ENCODE peak calls at places on chromosomes 6 and 20, in seven cellular contexts. One of them, this sample, is unnamed.

GRCh38 chr6:15433517-15433874 is 187.6 kb downstream of the JARID2 start:
- DNase-seq in bronchial epithelial cell: no peak
- DNase-seq in GM12865: no peak
- DNase-seq in GM23248: no peak
- DNase-seq in neuronal stem cell: no peak
- DNase-seq in fibroblast of the aortic adventitia: no peak
- DNase-seq in cardiac muscle cell: no peak
- DNase-seq in this sample: no peak

GRCh38 chr6:165987483-165988305 is 180.0 kb downstream of the TBXT start:
- DNase-seq in bronchial epithelial cell: no peak
- DNase-seq in cardiac muscle cell: peak
- DNase-seq in GM23248: peak
- DNase-seq in fibroblast of the aortic adventitia: peak
- DNase-seq in GM12865: no peak
- DNase-seq in neuronal stem cell: no peak
- DNase-seq in this sample: peak

GRCh38 chr6:55069132-55069781 is 105.1 kb upstream of the HCRTR2 start:
- DNase-seq in GM23248: peak
- DNase-seq in GM12865: peak
- DNase-seq in cardiac muscle cell: peak
- DNase-seq in fibroblast of the aortic adventitia: peak
- DNase-seq in neuronal stem cell: peak
- DNase-seq in bronchial epithelial cell: peak
- DNase-seq in this sample: peak

GRCh38 chr6:9766240-9766915 is 648.5 kb downstream of the TFAP2A start:
- DNase-seq in cardiac muscle cell: no peak
- DNase-seq in fibroblast of the aortic adventitia: peak
- DNase-seq in GM12865: peak
- DNase-seq in GM23248: peak
- DNase-seq in bronchial epithelial cell: peak
- DNase-seq in neuronal stem cell: no peak
- DNase-seq in this sample: peak

GRCh38 chr20:5835870-5836269 is 85.7 kb downstream of the SHLD1 start:
- DNase-seq in neuronal stem cell: no peak
- DNase-seq in GM23248: peak
- DNase-seq in cardiac muscle cell: no peak
- DNase-seq in bronchial epithelial cell: no peak
- DNase-seq in fibroblast of the aortic adventitia: peak
- DNase-seq in GM12865: no peak
- DNase-seq in this sample: peak

GRCh38 chr6:129749749-129750120 is 39.8 kb upstream of the ARHGAP18 start:
- DNase-seq in bronchial epithelial cell: peak
- DNase-seq in cardiac muscle cell: no peak
- DNase-seq in GM23248: peak
- DNase-seq in GM12865: peak
- DNase-seq in neuronal stem cell: no peak
- DNase-seq in fibroblast of the aortic adventitia: peak
- DNase-seq in this sample: peak

GRCh38 chr6:11232968-11233626 is 629 bp upstream of the NEDD9 start:
- DNase-seq in GM12865: peak
- DNase-seq in GM23248: peak
- DNase-seq in neuronal stem cell: peak
- DNase-seq in cardiac muscle cell: peak
- DNase-seq in fibroblast of the aortic adventitia: no peak
- DNase-seq in bronchial epithelial cell: no peak
- DNase-seq in this sample: no peak

GRCh38 chr6:342832-343179 is 48.7 kb upstream of the IRF4 start:
- DNase-seq in neuronal stem cell: no peak
- DNase-seq in GM23248: no peak
- DNase-seq in fibroblast of the aortic adventitia: no peak
- DNase-seq in cardiac muscle cell: no peak
- DNase-seq in bronchial epithelial cell: no peak
- DNase-seq in GM12865: no peak
- DNase-seq in this sample: no peak

GRCh38 chr6:98847767-98848538 is 13.6 kb downstream of the POU3F2 start:
- DNase-seq in GM12865: no peak
- DNase-seq in cardiac muscle cell: peak
- DNase-seq in GM23248: no peak
- DNase-seq in fibroblast of the aortic adventitia: no peak
- DNase-seq in neuronal stem cell: no peak
- DNase-seq in bronchial epithelial cell: no peak
- DNase-seq in this sample: no peak

GRCh38 chr20:34049897-34050695 is 56.4 kb downstream of the RALY start:
- DNase-seq in bronchial epithelial cell: no peak
- DNase-seq in neuronal stem cell: no peak
- DNase-seq in GM12865: no peak
- DNase-seq in cardiac muscle cell: no peak
- DNase-seq in fibroblast of the aortic adventitia: no peak
- DNase-seq in GM23248: no peak
- DNase-seq in this sample: no peak

GRCh38 chr20:37463726-37464125 is 57.3 kb upstream of the NNAT start:
- DNase-seq in cardiac muscle cell: no peak
- DNase-seq in GM23248: no peak
- DNase-seq in fibroblast of the aortic adventitia: no peak
- DNase-seq in neuronal stem cell: no peak
- DNase-seq in bronchial epithelial cell: no peak
- DNase-seq in GM12865: no peak
- DNase-seq in this sample: no peak

GRCh38 chr6:123074616-123075015 is 78.6 kb downstream of the CLVS2 start:
- DNase-seq in cardiac muscle cell: no peak
- DNase-seq in GM12865: no peak
- DNase-seq in fibroblast of the aortic adventitia: no peak
- DNase-seq in neuronal stem cell: no peak
- DNase-seq in bronchial epithelial cell: peak
- DNase-seq in GM23248: no peak
- DNase-seq in this sample: no peak

GRCh38 chr20:17610566-17611289 is 40.9 kb downstream of the DSTN start:
- DNase-seq in GM23248: no peak
- DNase-seq in neuronal stem cell: no peak
- DNase-seq in bronchial epithelial cell: no peak
- DNase-seq in GM12865: no peak
- DNase-seq in fibroblast of the aortic adventitia: no peak
- DNase-seq in cardiac muscle cell: no peak
- DNase-seq in this sample: peak

GRCh38 chr20:18585134-18585533 is 2.7 kb upstream of the DTD1 start:
- DNase-seq in neuronal stem cell: no peak
- DNase-seq in bronchial epithelial cell: peak
- DNase-seq in GM12865: no peak
- DNase-seq in GM23248: peak
- DNase-seq in cardiac muscle cell: no peak
- DNase-seq in fibroblast of the aortic adventitia: peak
- DNase-seq in this sample: peak

GRCh38 chr20:24863356-24863755 is 85.7 kb upstream of the CST7 start:
- DNase-seq in cardiac muscle cell: no peak
- DNase-seq in fibroblast of the aortic adventitia: peak
- DNase-seq in GM12865: no peak
- DNase-seq in GM23248: peak
- DNase-seq in neuronal stem cell: no peak
- DNase-seq in bronchial epithelial cell: peak
- DNase-seq in this sample: peak

GRCh38 chr6:154302111-154302752 is 54.4 kb downstream of the IPCEF1 start:
- DNase-seq in bronchial epithelial cell: peak
- DNase-seq in fibroblast of the aortic adventitia: peak
- DNase-seq in GM12865: peak
- DNase-seq in cardiac muscle cell: no peak
- DNase-seq in GM23248: peak
- DNase-seq in neuronal stem cell: no peak
- DNase-seq in this sample: peak

GRCh38 chr6:13554929-13555333 is 19.5 kb upstream of the SIRT5 start:
- DNase-seq in cardiac muscle cell: peak
- DNase-seq in neuronal stem cell: no peak
- DNase-seq in GM23248: peak
- DNase-seq in fibroblast of the aortic adventitia: peak
- DNase-seq in GM12865: no peak
- DNase-seq in bronchial epithelial cell: no peak
- DNase-seq in this sample: peak

GRCh38 chr20:51447097-51447764 is 95.3 kb downstream of the NFATC2 start:
- DNase-seq in cardiac muscle cell: no peak
- DNase-seq in GM23248: peak
- DNase-seq in GM12865: no peak
- DNase-seq in neuronal stem cell: peak
- DNase-seq in fibroblast of the aortic adventitia: peak
- DNase-seq in bronchial epithelial cell: peak
- DNase-seq in this sample: peak

GRCh38 chr6:72035966-72036365 is 149.6 kb downstream of the RIMS1 start:
- DNase-seq in cardiac muscle cell: no peak
- DNase-seq in neuronal stem cell: no peak
- DNase-seq in GM23248: peak
- DNase-seq in bronchial epithelial cell: peak
- DNase-seq in GM12865: no peak
- DNase-seq in fibroblast of the aortic adventitia: no peak
- DNase-seq in this sample: peak

GRCh38 chr20:17995967-17996819 is 27.4 kb downstream of the MGME1 start:
- DNase-seq in cardiac muscle cell: peak
- DNase-seq in GM23248: peak
- DNase-seq in fibroblast of the aortic adventitia: peak
- DNase-seq in neuronal stem cell: peak
- DNase-seq in GM12865: peak
- DNase-seq in bronchial epithelial cell: peak
- DNase-seq in this sample: peak

GRCh38 chr6:37700266-37700973 is 2.7 kb upstream of the MDGA1 start:
- DNase-seq in neuronal stem cell: no peak
- DNase-seq in fibroblast of the aortic adventitia: no peak
- DNase-seq in GM12865: no peak
- DNase-seq in cardiac muscle cell: no peak
- DNase-seq in GM23248: no peak
- DNase-seq in bronchial epithelial cell: no peak
- DNase-seq in this sample: no peak

GRCh38 chr20:20000223-20000968 is 16.8 kb upstream of the NAA20 start:
- DNase-seq in GM12865: no peak
- DNase-seq in neuronal stem cell: no peak
- DNase-seq in GM23248: no peak
- DNase-seq in fibroblast of the aortic adventitia: no peak
- DNase-seq in cardiac muscle cell: no peak
- DNase-seq in bronchial epithelial cell: no peak
- DNase-seq in this sample: no peak

GRCh38 chr20:20005381-20005780 is 11.8 kb upstream of the NAA20 start:
- DNase-seq in bronchial epithelial cell: no peak
- DNase-seq in cardiac muscle cell: no peak
- DNase-seq in fibroblast of the aortic adventitia: no peak
- DNase-seq in GM23248: no peak
- DNase-seq in GM12865: no peak
- DNase-seq in neuronal stem cell: no peak
- DNase-seq in this sample: no peak

GRCh38 chr20:19998990-19999705 is 18.0 kb upstream of the NAA20 start:
- DNase-seq in fibroblast of the aortic adventitia: no peak
- DNase-seq in neuronal stem cell: no peak
- DNase-seq in bronchial epithelial cell: no peak
- DNase-seq in GM12865: no peak
- DNase-seq in GM23248: no peak
- DNase-seq in cardiac muscle cell: no peak
- DNase-seq in this sample: no peak

GRCh38 chr20:20003088-20003954 is 13.8 kb upstream of the NAA20 start:
- DNase-seq in bronchial epithelial cell: no peak
- DNase-seq in fibroblast of the aortic adventitia: peak
- DNase-seq in cardiac muscle cell: no peak
- DNase-seq in neuronal stem cell: no peak
- DNase-seq in GM23248: peak
- DNase-seq in GM12865: peak
- DNase-seq in this sample: no peak

GRCh38 chr20:20002101-20002998 is 14.8 kb upstream of the NAA20 start:
- DNase-seq in cardiac muscle cell: no peak
- DNase-seq in neuronal stem cell: no peak
- DNase-seq in fibroblast of the aortic adventitia: no peak
- DNase-seq in GM12865: no peak
- DNase-seq in GM23248: no peak
- DNase-seq in bronchial epithelial cell: no peak
- DNase-seq in this sample: no peak
- H3K4me3 ChIP-seq in cardiac muscle cell: no peak
- H3K4me3 ChIP-seq in neuronal stem cell: no peak
- H3K4me3 ChIP-seq in fibroblast of the aortic adventitia: no peak
- H3K4me3 ChIP-seq in GM12865: no peak
- H3K4me3 ChIP-seq in GM23248: no peak
- H3K4me3 ChIP-seq in bronchial epithelial cell: no peak
- H3K4me3 ChIP-seq in this sample: no peak

GRCh38 chr20:45095753-45096371 is 5.1 kb downstream of the KCNS1 start:
- DNase-seq in fibroblast of the aortic adventitia: peak
- DNase-seq in GM23248: peak
- DNase-seq in neuronal stem cell: peak
- DNase-seq in cardiac muscle cell: peak
- DNase-seq in bronchial epithelial cell: peak
- DNase-seq in GM12865: peak
- DNase-seq in this sample: peak

GRCh38 chr20:45098096-45098773 is 2.7 kb downstream of the KCNS1 start:
- DNase-seq in neuronal stem cell: peak
- DNase-seq in bronchial epithelial cell: peak
- DNase-seq in fibroblast of the aortic adventitia: no peak
- DNase-seq in cardiac muscle cell: peak
- DNase-seq in GM23248: peak
- DNase-seq in GM12865: peak
- DNase-seq in this sample: peak

GRCh38 chr20:45094864-45095574 is 5.9 kb downstream of the KCNS1 start:
- DNase-seq in cardiac muscle cell: no peak
- DNase-seq in neuronal stem cell: no peak
- DNase-seq in GM23248: no peak
- DNase-seq in fibroblast of the aortic adventitia: no peak
- DNase-seq in bronchial epithelial cell: no peak
- DNase-seq in GM12865: no peak
- DNase-seq in this sample: no peak

GRCh38 chr20:45097485-45098095 is 3.3 kb downstream of the KCNS1 start:
- DNase-seq in fibroblast of the aortic adventitia: peak
- DNase-seq in bronchial epithelial cell: no peak
- DNase-seq in GM12865: peak
- DNase-seq in neuronal stem cell: no peak
- DNase-seq in GM23248: peak
- DNase-seq in cardiac muscle cell: no peak
- DNase-seq in this sample: peak

GRCh38 chr20:45096781-45097180 is 4.1 kb downstream of the KCNS1 start:
- DNase-seq in GM23248: no peak
- DNase-seq in cardiac muscle cell: no peak
- DNase-seq in fibroblast of the aortic adventitia: no peak
- DNase-seq in bronchial epithelial cell: no peak
- DNase-seq in GM12865: no peak
- DNase-seq in neuronal stem cell: no peak
- DNase-seq in this sample: no peak
- H3K4me3 ChIP-seq in GM23248: no peak
- H3K4me3 ChIP-seq in cardiac muscle cell: no peak
- H3K4me3 ChIP-seq in fibroblast of the aortic adventitia: no peak
- H3K4me3 ChIP-seq in bronchial epithelial cell: no peak
- H3K4me3 ChIP-seq in GM12865: no peak
- H3K4me3 ChIP-seq in neuronal stem cell: no peak
- H3K4me3 ChIP-seq in this sample: no peak

DNA sequence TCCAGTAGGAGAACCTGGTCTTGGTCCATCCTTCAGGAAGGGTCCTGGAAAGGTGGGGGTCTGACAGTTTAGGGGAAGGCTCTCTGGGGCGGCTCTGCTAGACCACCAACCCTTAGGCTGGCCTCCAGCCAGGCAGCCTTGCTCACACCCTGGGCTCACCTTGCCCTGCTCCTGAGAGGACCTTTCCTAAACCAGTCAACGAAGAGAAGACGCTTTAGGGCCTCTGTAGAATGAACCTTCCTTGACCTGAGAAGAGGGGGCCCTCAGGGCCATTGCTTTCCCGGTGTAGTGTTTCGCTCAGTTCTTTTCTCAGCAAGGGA is 1.1 kb downstream of the CDC25B start:
- DNase-seq in bronchial epithelial cell: no peak
- DNase-seq in cardiac muscle cell: no peak
- DNase-seq in GM23248: no peak
- DNase-seq in GM12865: no peak
- DNase-seq in neuronal stem cell: no peak
- DNase-seq in fibroblast of the aortic adventitia: no peak
- DNase-seq in this sample: no peak
- H3K4me3 ChIP-seq in bronchial epithelial cell: peak
- H3K4me3 ChIP-seq in cardiac muscle cell: peak
- H3K4me3 ChIP-seq in GM23248: peak
- H3K4me3 ChIP-seq in GM12865: peak
- H3K4me3 ChIP-seq in neuronal stem cell: peak
- H3K4me3 ChIP-seq in fibroblast of the aortic adventitia: peak
- H3K4me3 ChIP-seq in this sample: peak

GRCh38 chr6:25277857-25278256 is 1.3 kb upstream of the CARMIL1 start:
- DNase-seq in GM12865: no peak
- DNase-seq in fibroblast of the aortic adventitia: peak
- DNase-seq in GM23248: no peak
- DNase-seq in bronchial epithelial cell: no peak
- DNase-seq in neuronal stem cell: no peak
- DNase-seq in cardiac muscle cell: no peak
- DNase-seq in this sample: no peak
- H3K4me3 ChIP-seq in GM12865: no peak
- H3K4me3 ChIP-seq in fibroblast of the aortic adventitia: no peak
- H3K4me3 ChIP-seq in GM23248: no peak
- H3K4me3 ChIP-seq in bronchial epithelial cell: no peak
- H3K4me3 ChIP-seq in neuronal stem cell: peak
- H3K4me3 ChIP-seq in cardiac muscle cell: no peak
- H3K4me3 ChIP-seq in this sample: no peak